ENCODE peak calls at places on chromosomes 16 and 17, in eight cellular contexts. R is adrenal gland; M is mesothelial cell of epicardium; S is GM13976; F is H54; H is activated CD8-positive, alpha-beta memory T cell treated with anti-CD3 and anti-CD28 coated beads for 1 hour; J is transverse colon; N is midbrain. C is an unnamed sample.

GRCh38 chr17:1576500-1576899 is 13.9 kb upstream of the PITPNA start:
- DNase-seq in R (no peak), M (no peak), S (no peak), F (no peak), H (no peak), J (no peak), N (no peak), C (no peak)

GRCh38 chr17:66764559-66764958 is 70.4 kb upstream of the CACNG5 start:
- DNase-seq in R (no peak), M (no peak), S (no peak), F (no peak), H (no peak), J (no peak), N (no peak), C (no peak)

GRCh38 chr17:50196826-50197225 is 4.6 kb downstream of the COL1A1 start:
- DNase-seq in R (no peak), M (no peak), S (no peak), F (peak; percentile 63), H (no peak), J (no peak), N (no peak), C (no peak)

GRCh38 chr16:85363881-85364280 is 249.2 kb upstream of the GSE1 start:
- DNase-seq in R (no peak), M (no peak), S (no peak), F (no peak), H (no peak), J (no peak), N (no peak), C (no peak)

GRCh38 chr17:57255776-57256681 is at the start of gene MSI2:
- DNase-seq in R (peak; percentile 95), M (peak; percentile 85), S (peak; percentile 88), F (peak; percentile 89), H (peak; percentile 90), J (peak; percentile 96), N (peak; percentile 89), C (peak; percentile 94)

GRCh38 chr16:89408315-89408714 is 82.0 kb downstream of the ANKRD11 start:
- DNase-seq in R (peak; percentile 56), M (no peak), S (no peak), F (no peak), H (no peak), J (no peak), N (no peak), C (no peak)

GRCh38 chr16:84737658-84738057 is 37.9 kb downstream of the USP10 start:
- DNase-seq in R (no peak), M (no peak), S (no peak), F (no peak), H (no peak), J (peak; percentile 82), N (no peak), C (peak; percentile 89)

GRCh38 chr17:78952706-78953105 is 27.0 kb downstream of the LGALS3BP start:
- DNase-seq in R (no peak), M (no peak), S (no peak), F (no peak), H (no peak), J (no peak), N (no peak), C (no peak)